ENCODE peak calls at places on chromosome 11, in seven cellular contexts. C is CD8-positive, alpha-beta T cell; J is stimulated activated naive B cell treated with anti-CD40 and anti-IgM and Interleukin-4, amounts not matched to agents 10 μg/mL and 1 μg/mL and 100 μg/mL, for 72 hours; Y is activated T-cell treated with anti-CD3 and anti-CD28 coated beads, Interleukin-2, amount 50 U/mL, for 72 hours; B is lower lobe of right lung; T is activated CD4-positive, alpha-beta T cell treated with anti-CD3 and anti-CD28 coated beads for 36 hours; P is left cardiac atrium. O is an unnamed sample.

GRCh38 chr11:2441171-2441570 is 3.1 kb downstream of the TRPM5 start:
- ATAC-seq in P (no peak), Y (no peak), C (no peak), T (no peak), B (no peak), J (no peak), O (no peak)

GRCh38 chr11:117706322-117706814 is 90.6 kb downstream of the DSCAML1 start:
- ATAC-seq in J (no peak), C (no peak), B (no peak), P (no peak), Y (no peak), T (no peak), O (no peak)

GRCh38 chr11:132655187-132655855 is 877.0 kb downstream of the OPCML start:
- ATAC-seq in T (no peak), C (no peak), P (no peak), Y (no peak), B (no peak), J (no peak), O (no peak)

GRCh38 chr11:36381005-36381350 is 84.9 kb downstream of the PRR5L start:
- ATAC-seq in Y (no peak), C (no peak), P (no peak), J (no peak), T (no peak), B (no peak), O (no peak)

GRCh38 chr11:106105986-106106385 is 28.5 kb downstream of the AASDHPPT start:
- ATAC-seq in C (no peak), B (no peak), P (no peak), Y (no peak), J (no peak), T (no peak), O (no peak)

GRCh38 chr11:120400564-120401364 is 64.6 kb downstream of the ARHGEF12 start:
- ATAC-seq in J (peak), B (peak), Y (no peak), C (no peak), P (peak), T (no peak), O (no peak)

GRCh38 chr11:37812281-37812880 is 1214.3 kb upstream of the RAG2 start:
- ATAC-seq in T (no peak), C (no peak), P (no peak), J (no peak), Y (no peak), B (no peak), O (no peak)

GRCh38 chr11:102237096-102237735 is 80.1 kb upstream of the BIRC3 start:
- ATAC-seq in Y (no peak), C (no peak), J (no peak), P (no peak), T (no peak), B (no peak), O (no peak)